ENCODE peak calls at places on chromosomes 16 and 17, in ten cellular contexts. T is IMR-90; J is CD4-positive, alpha-beta T cell; X is activated CD8-positive, alpha-beta T cell treated with anti-CD3 and anti-CD28 coated beads, Interleukin-2, amount 10 ng/mL, durations not matched to agents 7 days and 5 days; Z is NCI-H1105 treated with DMSO at 0.1 percent for 48 hours; N is GM18507; W is stimulated activated CD8-positive, alpha-beta memory T cell treated with anti-CD3 and anti-CD28 coated beads, Interleukin-7, amount 100 ng/mL, for 24 hours; F is LoVo; C is T-helper 2 cell; Q is left colon. R is an unnamed sample.

GRCh38 chr17:57174591-57174990 is 81.7 kb upstream of the MSI2 start:
- DNase-seq in C (no peak), F (no peak), T (no peak), N (peak; percentile 22), Z (no peak), X (no peak), J (no peak), Q (no peak), W (no peak), R (no peak)

GRCh38 chr17:38908676-38909181 is 16.7 kb upstream of the LASP1NB start:
- DNase-seq in W (no peak), Z (no peak), T (no peak), F (no peak), N (no peak), X (no peak), J (no peak), C (no peak), Q (peak; percentile 22), R (no peak)

GRCh38 chr16:66036162-66036561 is 330.3 kb upstream of the CDH5 start:
- DNase-seq in T (peak; percentile 37), J (no peak), Q (no peak), F (peak; percentile 5), N (no peak), W (no peak), X (no peak), Z (no peak), C (no peak), R (no peak)

GRCh38 chr17:48915459-48916282 is 7.5 kb downstream of the UBE2Z start:
- DNase-seq in J (no peak), T (peak; percentile 93), N (peak; percentile 46), Z (no peak), C (peak; percentile 12), Q (no peak), F (no peak), W (no peak), X (peak; percentile 38), R (no peak)

GRCh38 chr16:47142469-47143328 is 1.0 kb downstream of the NETO2 start:
- DNase-seq in X (peak; percentile 27), J (no peak), W (no peak), C (peak; percentile 8), Z (peak; percentile 71), T (peak; percentile 44), Q (no peak), N (peak; percentile 25), F (peak; percentile 2), R (no peak)

GRCh38 chr17:1384881-1385280 is 15.1 kb downstream of the YWHAE start:
- DNase-seq in J (no peak), Z (no peak), W (no peak), C (no peak), F (no peak), N (no peak), Q (no peak), X (no peak), T (no peak), R (no peak)

GRCh38 chr17:64202683-64203430 is 60.2 kb downstream of the TEX2 start:
- DNase-seq in W (no peak), J (no peak), X (no peak), F (no peak), N (no peak), Z (no peak), C (no peak), Q (no peak), T (peak; percentile 82), R (no peak)

GRCh38 chr17:8532021-8532420 is 96.3 kb downstream of the NDEL1 start:
- DNase-seq in N (no peak), T (peak; percentile 62), F (peak; percentile 57), Z (no peak), W (no peak), X (no peak), C (no peak), J (no peak), Q (peak; percentile 27), R (no peak)

GRCh38 chr16:5488581-5488980 is 391.0 kb upstream of the EEF2KMT start:
- DNase-seq in F (no peak), X (no peak), T (no peak), Z (no peak), C (no peak), W (no peak), J (no peak), N (no peak), Q (no peak), R (no peak)

GRCh38 chr16:70697601-70698170 is 11.8 kb upstream of the MTSS2 start:
- DNase-seq in F (no peak), N (no peak), W (no peak), T (no peak), Z (no peak), Q (no peak), C (no peak), X (no peak), J (no peak), R (no peak)

GRCh38 chr16:58085584-58086251 is 43.5 kb downstream of the CFAP20 start:
- DNase-seq in N (no peak), F (no peak), Q (no peak), C (no peak), X (no peak), T (no peak), Z (no peak), J (no peak), W (no peak), R (no peak)

GRCh38 chr17:81566461-81567126 is 14.4 kb upstream of the FAAP100 start:
- DNase-seq in X (no peak), J (no peak), T (peak; percentile 93), N (no peak), C (no peak), Z (peak; percentile 88), F (peak; percentile 36), Q (peak; percentile 68), W (no peak), R (peak; percentile 85)

GRCh38 chr17:78653382-78653781 is 76.2 kb upstream of the DNAH17 start:
- DNase-seq in T (peak; percentile 47), Q (no peak), Z (no peak), F (no peak), X (no peak), C (no peak), N (no peak), W (no peak), J (no peak), R (no peak)

GRCh38 chr17:71033336-71033735 is 864.0 kb downstream of the KCNJ2 start:
- DNase-seq in T (no peak), X (no peak), J (no peak), F (no peak), W (no peak), Z (peak; percentile 8), C (no peak), N (no peak), Q (no peak), R (no peak)

GRCh38 chr17:83149761-83150251 is 70.4 kb downstream of the METRNL start:
- DNase-seq in J (no peak), C (no peak), N (no peak), Q (no peak), Z (no peak), W (no peak), X (no peak), T (peak; percentile 40), F (no peak), R (no peak)

GRCh38 chr17:1011760-1012735 is 15.1 kb downstream of the TIMM22 start:
- DNase-seq in W (no peak), Z (no peak), F (no peak), T (no peak), N (no peak), Q (no peak), J (no peak), C (no peak), X (no peak), R (no peak)

GRCh38 chr17:78838574-78839005 is 2.0 kb downstream of the USP36 start:
- DNase-seq in Q (peak; percentile 51), W (no peak), J (no peak), X (no peak), Z (peak; percentile 16), C (no peak), F (no peak), T (no peak), N (no peak), R (peak; percentile 91)

GRCh38 chr16:58418601-58419000 is 26.3 kb downstream of the GINS3 start:
- DNase-seq in J (no peak), F (no peak), N (no peak), T (peak; percentile 27), Q (no peak), Z (no peak), C (no peak), W (no peak), X (no peak), R (no peak)

GRCh38 chr17:50268632-50269287 is 5.5 kb upstream of the TMEM92 start:
- DNase-seq in J (no peak), T (peak; percentile 51), C (no peak), Z (no peak), X (no peak), Q (no peak), W (no peak), F (no peak), N (no peak), R (no peak)

R was measured in NCI-H774.